ENCODE peak calls at places on chromosome 3, in seven cellular contexts. One of them, this sample, is unnamed.

GRCh38 chr3:122793568-122794416 is at the start of gene HSPBAP1:
- DNase-seq in fibroblast of lung: peak
- DNase-seq in AG10803: peak
- DNase-seq in ovary: peak
- DNase-seq in tibial artery: peak
- DNase-seq in astrocyte: peak
- DNase-seq in uterus: peak
- DNase-seq in this sample: peak

GRCh38 chr3:43181202-43181910 is 75.5 kb upstream of the POMGNT2 start:
- DNase-seq in tibial artery: no peak
- DNase-seq in fibroblast of lung: no peak
- DNase-seq in ovary: no peak
- DNase-seq in AG10803: no peak
- DNase-seq in astrocyte: no peak
- DNase-seq in uterus: no peak
- DNase-seq in this sample: no peak

GRCh38 chr3:17590465-17590864 is 152.0 kb downstream of the TBC1D5 start:
- DNase-seq in AG10803: no peak
- DNase-seq in tibial artery: no peak
- DNase-seq in uterus: no peak
- DNase-seq in astrocyte: no peak
- DNase-seq in fibroblast of lung: no peak
- DNase-seq in ovary: no peak
- DNase-seq in this sample: no peak

GRCh38 chr3:173770796-173771573 is 373.4 kb downstream of the NLGN1 start:
- DNase-seq in tibial artery: no peak
- DNase-seq in ovary: no peak
- DNase-seq in uterus: no peak
- DNase-seq in AG10803: no peak
- DNase-seq in fibroblast of lung: peak
- DNase-seq in astrocyte: no peak
- DNase-seq in this sample: no peak

GRCh38 chr3:16482770-16483531 is 30.5 kb downstream of the RFTN1 start:
- DNase-seq in fibroblast of lung: no peak
- DNase-seq in AG10803: no peak
- DNase-seq in ovary: no peak
- DNase-seq in astrocyte: no peak
- DNase-seq in tibial artery: no peak
- DNase-seq in uterus: no peak
- DNase-seq in this sample: peak

GRCh38 chr3:40267940-40268707 is 41.4 kb upstream of the EIF1B start:
- DNase-seq in fibroblast of lung: no peak
- DNase-seq in tibial artery: no peak
- DNase-seq in ovary: no peak
- DNase-seq in AG10803: peak
- DNase-seq in astrocyte: no peak
- DNase-seq in uterus: no peak
- DNase-seq in this sample: no peak

GRCh38 chr3:190238871-190239270 is 83.4 kb downstream of the CLDN1 start:
- DNase-seq in ovary: no peak
- DNase-seq in uterus: no peak
- DNase-seq in tibial artery: no peak
- DNase-seq in fibroblast of lung: no peak
- DNase-seq in AG10803: no peak
- DNase-seq in astrocyte: no peak
- DNase-seq in this sample: no peak

GRCh38 chr3:23751485-23751811 is 54.3 kb upstream of the UBE2E1 start:
- DNase-seq in tibial artery: no peak
- DNase-seq in ovary: no peak
- DNase-seq in uterus: no peak
- DNase-seq in astrocyte: peak
- DNase-seq in AG10803: peak
- DNase-seq in fibroblast of lung: no peak
- DNase-seq in this sample: no peak

GRCh38 chr3:20563236-20563635 is 377.2 kb upstream of the SGO1 start:
- DNase-seq in tibial artery: no peak
- DNase-seq in ovary: no peak
- DNase-seq in astrocyte: no peak
- DNase-seq in AG10803: no peak
- DNase-seq in fibroblast of lung: no peak
- DNase-seq in uterus: no peak
- DNase-seq in this sample: peak

GRCh38 chr3:126523745-126524428 is at the start of gene CHST13:
- DNase-seq in astrocyte: peak
- DNase-seq in AG10803: peak
- DNase-seq in uterus: no peak
- DNase-seq in tibial artery: peak
- DNase-seq in fibroblast of lung: peak
- DNase-seq in ovary: no peak
- DNase-seq in this sample: peak

GRCh38 chr3:138854940-138855339 is 20.2 kb upstream of the PIK3CB start:
- DNase-seq in fibroblast of lung: no peak
- DNase-seq in ovary: no peak
- DNase-seq in uterus: no peak
- DNase-seq in astrocyte: no peak
- DNase-seq in AG10803: no peak
- DNase-seq in tibial artery: no peak
- DNase-seq in this sample: no peak

GRCh38 chr3:58333206-58334012 is 717 bp downstream of the PXK start:
- DNase-seq in AG10803: peak
- DNase-seq in tibial artery: peak
- DNase-seq in astrocyte: no peak
- DNase-seq in uterus: peak
- DNase-seq in fibroblast of lung: peak
- DNase-seq in ovary: peak
- DNase-seq in this sample: no peak

GRCh38 chr3:80750637-80751036 is 982.8 kb upstream of the ROBO1 start:
- DNase-seq in astrocyte: peak
- DNase-seq in tibial artery: no peak
- DNase-seq in AG10803: no peak
- DNase-seq in uterus: no peak
- DNase-seq in fibroblast of lung: no peak
- DNase-seq in ovary: no peak
- DNase-seq in this sample: no peak

GRCh38 chr3:57556459-57557087 is 499 bp downstream of the PDE12 start:
- DNase-seq in AG10803: peak
- DNase-seq in tibial artery: peak
- DNase-seq in ovary: peak
- DNase-seq in fibroblast of lung: no peak
- DNase-seq in uterus: no peak
- DNase-seq in astrocyte: peak
- DNase-seq in this sample: peak

GRCh38 chr3:143065364-143065763 is 54.2 kb upstream of the CHST2 start:
- DNase-seq in AG10803: no peak
- DNase-seq in ovary: no peak
- DNase-seq in tibial artery: no peak
- DNase-seq in uterus: no peak
- DNase-seq in fibroblast of lung: no peak
- DNase-seq in astrocyte: no peak
- DNase-seq in this sample: no peak

GRCh38 chr3:1576047-1576446 is 483.2 kb downstream of the CNTN6 start:
- DNase-seq in astrocyte: no peak
- DNase-seq in tibial artery: no peak
- DNase-seq in fibroblast of lung: no peak
- DNase-seq in ovary: no peak
- DNase-seq in uterus: no peak
- DNase-seq in AG10803: no peak
- DNase-seq in this sample: no peak

GRCh38 chr3:184467171-184467570 is 87.3 kb downstream of the CHRD start:
- DNase-seq in uterus: no peak
- DNase-seq in astrocyte: no peak
- DNase-seq in AG10803: no peak
- DNase-seq in fibroblast of lung: no peak
- DNase-seq in ovary: no peak
- DNase-seq in tibial artery: no peak
- DNase-seq in this sample: no peak

GRCh38 chr3:184477940-184478339 is 83.6 kb upstream of the EPHB3 start:
- DNase-seq in uterus: no peak
- DNase-seq in AG10803: no peak
- DNase-seq in tibial artery: no peak
- DNase-seq in astrocyte: no peak
- DNase-seq in fibroblast of lung: no peak
- DNase-seq in ovary: no peak
- DNase-seq in this sample: no peak

GRCh38 chr3:184474907-184475306 is 86.7 kb upstream of the EPHB3 start:
- DNase-seq in AG10803: no peak
- DNase-seq in ovary: no peak
- DNase-seq in fibroblast of lung: no peak
- DNase-seq in tibial artery: no peak
- DNase-seq in uterus: no peak
- DNase-seq in astrocyte: no peak
- DNase-seq in this sample: no peak

GRCh38 chr3:184471439-184471838 is 90.1 kb upstream of the EPHB3 start:
- DNase-seq in fibroblast of lung: no peak
- DNase-seq in tibial artery: no peak
- DNase-seq in uterus: no peak
- DNase-seq in ovary: no peak
- DNase-seq in astrocyte: no peak
- DNase-seq in AG10803: no peak
- DNase-seq in this sample: no peak

DNA sequence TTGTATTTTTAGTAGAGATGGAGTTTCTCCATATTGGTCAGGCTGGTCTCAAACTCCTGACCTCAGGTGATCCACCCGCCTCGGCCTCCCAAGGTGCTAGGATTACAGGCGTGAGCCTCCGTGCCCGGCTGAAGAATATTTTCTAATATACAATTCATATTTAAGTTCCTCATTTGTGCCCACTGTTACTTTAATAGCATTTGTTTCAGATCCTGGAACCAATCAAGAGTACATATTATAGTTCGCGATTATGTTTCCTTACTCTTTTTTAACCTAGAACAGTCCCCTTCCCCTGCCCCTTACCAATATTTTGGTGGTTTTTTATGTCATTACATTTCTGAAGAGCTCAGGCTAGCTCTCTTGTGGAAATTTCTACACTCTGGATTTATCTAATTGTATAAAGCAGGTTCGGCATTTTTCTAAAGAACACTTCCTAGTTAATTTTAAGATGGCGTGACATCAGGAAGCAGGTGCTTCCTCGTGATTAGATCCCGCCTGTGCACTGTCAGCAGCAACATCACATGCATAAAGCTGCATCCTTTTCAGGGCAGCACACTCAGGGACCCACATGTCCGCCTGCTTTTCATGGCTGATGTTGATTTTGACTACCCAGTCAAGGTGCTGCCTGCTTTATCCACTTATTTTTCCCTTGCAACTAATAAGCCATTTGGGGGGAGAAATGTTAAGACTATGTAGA is 88.7 kb upstream of the EPHB3 start:
- DNase-seq in tibial artery: peak
- DNase-seq in uterus: no peak
- DNase-seq in fibroblast of lung: no peak
- DNase-seq in ovary: no peak
- DNase-seq in astrocyte: no peak
- DNase-seq in AG10803: no peak
- DNase-seq in this sample: no peak
- H3K4me3 ChIP-seq in tibial artery: no peak
- H3K4me3 ChIP-seq in uterus: no peak
- H3K4me3 ChIP-seq in fibroblast of lung: no peak
- H3K4me3 ChIP-seq in ovary: no peak
- H3K4me3 ChIP-seq in astrocyte: no peak
- H3K4me3 ChIP-seq in AG10803: no peak
- H3K4me3 ChIP-seq in this sample: no peak

GRCh38 chr3:97872209-97873042 is 50.6 kb downstream of the CRYBG3 start:
- DNase-seq in uterus: peak
- DNase-seq in ovary: no peak
- DNase-seq in astrocyte: peak
- DNase-seq in AG10803: peak
- DNase-seq in tibial artery: no peak
- DNase-seq in fibroblast of lung: peak
- DNase-seq in this sample: peak

GRCh38 chr3:97871206-97871605 is 49.4 kb downstream of the CRYBG3 start:
- DNase-seq in astrocyte: peak
- DNase-seq in fibroblast of lung: peak
- DNase-seq in tibial artery: no peak
- DNase-seq in ovary: no peak
- DNase-seq in uterus: no peak
- DNase-seq in AG10803: peak
- DNase-seq in this sample: peak

GRCh38 chr3:97871788-97872187 is 50.0 kb downstream of the CRYBG3 start:
- DNase-seq in ovary: no peak
- DNase-seq in AG10803: peak
- DNase-seq in fibroblast of lung: peak
- DNase-seq in astrocyte: no peak
- DNase-seq in uterus: no peak
- DNase-seq in tibial artery: no peak
- DNase-seq in this sample: peak
- H3K4me3 ChIP-seq in ovary: no peak
- H3K4me3 ChIP-seq in AG10803: peak
- H3K4me3 ChIP-seq in fibroblast of lung: peak
- H3K4me3 ChIP-seq in astrocyte: peak
- H3K4me3 ChIP-seq in uterus: no peak
- H3K4me3 ChIP-seq in tibial artery: no peak
- H3K4me3 ChIP-seq in this sample: no peak

DNA sequence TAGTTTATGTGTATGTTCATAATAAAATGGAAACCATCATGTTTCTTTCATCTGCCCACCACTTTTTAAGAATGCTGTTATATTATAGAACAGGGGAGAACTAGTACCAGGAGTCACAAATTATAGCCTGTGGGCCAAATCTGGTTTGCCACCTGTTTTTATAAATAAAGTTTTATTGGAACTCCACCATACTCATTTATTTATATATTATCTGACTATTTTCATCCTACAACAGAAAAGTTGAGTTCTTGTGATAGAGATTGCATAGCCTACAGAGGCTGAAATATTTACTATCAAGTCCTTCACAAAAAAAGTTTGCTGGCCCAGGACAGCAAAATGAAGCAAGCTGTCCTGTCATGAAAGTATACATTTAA is 41.3 kb downstream of the FILIP1L start:
- DNase-seq in uterus: no peak
- DNase-seq in astrocyte: no peak
- DNase-seq in fibroblast of lung: no peak
- DNase-seq in AG10803: no peak
- DNase-seq in tibial artery: no peak
- DNase-seq in ovary: no peak
- DNase-seq in this sample: no peak
- H3K4me3 ChIP-seq in uterus: no peak
- H3K4me3 ChIP-seq in astrocyte: no peak
- H3K4me3 ChIP-seq in fibroblast of lung: no peak
- H3K4me3 ChIP-seq in AG10803: no peak
- H3K4me3 ChIP-seq in tibial artery: no peak
- H3K4me3 ChIP-seq in ovary: no peak
- H3K4me3 ChIP-seq in this sample: peak

DNA sequence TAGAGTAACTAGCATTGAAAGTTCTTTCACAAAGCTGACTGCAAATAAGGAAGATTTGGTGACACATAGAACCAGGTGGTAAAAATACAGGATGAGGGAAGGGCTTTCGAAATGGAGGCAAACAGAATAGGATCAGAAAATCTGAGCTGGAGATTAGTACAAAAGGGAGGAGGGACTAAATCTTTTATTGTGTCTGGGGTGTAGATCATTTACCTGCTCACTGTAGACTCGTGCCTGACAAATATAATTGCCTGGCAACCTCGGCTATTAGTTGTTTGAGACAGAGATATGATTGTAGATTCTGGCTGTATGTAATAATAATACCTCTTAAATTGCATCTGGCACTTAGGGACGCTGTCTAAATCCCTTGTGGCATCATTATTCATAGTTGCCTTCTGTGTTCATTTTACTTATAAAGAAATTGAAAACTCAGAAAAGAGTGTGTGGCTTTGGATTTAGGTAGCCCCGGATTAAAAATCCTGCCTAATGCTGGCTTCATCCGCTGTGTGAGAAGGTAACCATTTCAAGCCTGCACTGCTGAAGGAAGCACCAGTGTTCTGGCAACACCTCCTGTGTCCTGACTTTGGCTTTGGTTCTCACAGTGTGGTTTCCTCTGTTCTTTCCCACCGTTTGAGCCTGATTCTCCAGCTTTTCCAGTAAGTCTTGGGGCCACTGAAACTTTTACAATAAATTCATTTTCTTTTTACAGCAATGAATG is 25.0 kb upstream of the GPR160 start:
- DNase-seq in astrocyte: no peak
- DNase-seq in AG10803: no peak
- DNase-seq in fibroblast of lung: no peak
- DNase-seq in uterus: no peak
- DNase-seq in ovary: no peak
- DNase-seq in tibial artery: no peak
- DNase-seq in this sample: no peak
- H3K4me3 ChIP-seq in astrocyte: no peak
- H3K4me3 ChIP-seq in AG10803: no peak
- H3K4me3 ChIP-seq in fibroblast of lung: no peak
- H3K4me3 ChIP-seq in uterus: no peak
- H3K4me3 ChIP-seq in ovary: no peak
- H3K4me3 ChIP-seq in tibial artery: no peak
- H3K4me3 ChIP-seq in this sample: no peak